ENCODE peak calls at places on chromosomes 2 and 18, in ten cellular contexts. One of them, this sample, is unnamed.

GRCh38 chr2:96152301-96153165 is 7.3 kb upstream of the DUSP2 start:
- DNase-seq in kidney epithelial cell: no peak
- DNase-seq in SW 1271: no peak
- DNase-seq in GM23338: no peak
- DNase-seq in stimulated activated CD4-positive, alpha-beta T cell treated with anti-CD3 and anti-CD28 coated beads, Interleukin-15, amount 100 ng/mL, for 24 hours: no peak
- DNase-seq in activated CD8-positive, alpha-beta memory T cell treated with anti-CD3 and anti-CD28 coated beads for 1 hour: no peak
- DNase-seq in hepatocyte: peak; percentile 5
- DNase-seq in Right ventricle myocardium superior: no peak
- DNase-seq in neural crest cell: no peak
- DNase-seq in CD4-positive, alpha-beta T cell: no peak
- DNase-seq in this sample: no peak

GRCh38 chr2:240021488-240022104 is 3.5 kb downstream of the NDUFA10 start:
- DNase-seq in SW 1271: peak; percentile 40
- DNase-seq in GM23338: peak; percentile 92
- DNase-seq in kidney epithelial cell: peak; percentile 39
- DNase-seq in neural crest cell: peak; percentile 70
- DNase-seq in hepatocyte: peak; percentile 88
- DNase-seq in stimulated activated CD4-positive, alpha-beta T cell treated with anti-CD3 and anti-CD28 coated beads, Interleukin-15, amount 100 ng/mL, for 24 hours: peak; percentile 79
- DNase-seq in activated CD8-positive, alpha-beta memory T cell treated with anti-CD3 and anti-CD28 coated beads for 1 hour: peak; percentile 39
- DNase-seq in Right ventricle myocardium superior: peak; percentile 80
- DNase-seq in CD4-positive, alpha-beta T cell: peak; percentile 67
- DNase-seq in this sample: no peak

GRCh38 chr2:73176205-73176880 is 26.0 kb upstream of the NOTO start:
- DNase-seq in activated CD8-positive, alpha-beta memory T cell treated with anti-CD3 and anti-CD28 coated beads for 1 hour: no peak
- DNase-seq in CD4-positive, alpha-beta T cell: no peak
- DNase-seq in neural crest cell: no peak
- DNase-seq in kidney epithelial cell: no peak
- DNase-seq in SW 1271: no peak
- DNase-seq in Right ventricle myocardium superior: no peak
- DNase-seq in GM23338: peak; percentile 49
- DNase-seq in stimulated activated CD4-positive, alpha-beta T cell treated with anti-CD3 and anti-CD28 coated beads, Interleukin-15, amount 100 ng/mL, for 24 hours: peak; percentile 23
- DNase-seq in hepatocyte: peak; percentile 51
- DNase-seq in this sample: no peak

GRCh38 chr2:143422681-143423080 is 293.5 kb downstream of the ARHGAP15 start:
- DNase-seq in activated CD8-positive, alpha-beta memory T cell treated with anti-CD3 and anti-CD28 coated beads for 1 hour: no peak
- DNase-seq in CD4-positive, alpha-beta T cell: no peak
- DNase-seq in kidney epithelial cell: no peak
- DNase-seq in neural crest cell: no peak
- DNase-seq in hepatocyte: no peak
- DNase-seq in SW 1271: no peak
- DNase-seq in Right ventricle myocardium superior: no peak
- DNase-seq in GM23338: no peak
- DNase-seq in stimulated activated CD4-positive, alpha-beta T cell treated with anti-CD3 and anti-CD28 coated beads, Interleukin-15, amount 100 ng/mL, for 24 hours: no peak
- DNase-seq in this sample: no peak

GRCh38 chr18:22066083-22066485 is 103.3 kb upstream of the GATA6 start:
- DNase-seq in GM23338: peak; percentile 48
- DNase-seq in Right ventricle myocardium superior: no peak
- DNase-seq in CD4-positive, alpha-beta T cell: no peak
- DNase-seq in stimulated activated CD4-positive, alpha-beta T cell treated with anti-CD3 and anti-CD28 coated beads, Interleukin-15, amount 100 ng/mL, for 24 hours: no peak
- DNase-seq in kidney epithelial cell: no peak
- DNase-seq in neural crest cell: no peak
- DNase-seq in activated CD8-positive, alpha-beta memory T cell treated with anti-CD3 and anti-CD28 coated beads for 1 hour: no peak
- DNase-seq in SW 1271: no peak
- DNase-seq in hepatocyte: no peak
- DNase-seq in this sample: no peak

GRCh38 chr2:42967959-42968674 is 175.7 kb upstream of the HAAO start:
- DNase-seq in hepatocyte: peak; percentile 65
- DNase-seq in Right ventricle myocardium superior: peak; percentile 81
- DNase-seq in neural crest cell: no peak
- DNase-seq in activated CD8-positive, alpha-beta memory T cell treated with anti-CD3 and anti-CD28 coated beads for 1 hour: no peak
- DNase-seq in GM23338: no peak
- DNase-seq in SW 1271: no peak
- DNase-seq in kidney epithelial cell: no peak
- DNase-seq in CD4-positive, alpha-beta T cell: no peak
- DNase-seq in stimulated activated CD4-positive, alpha-beta T cell treated with anti-CD3 and anti-CD28 coated beads, Interleukin-15, amount 100 ng/mL, for 24 hours: no peak
- DNase-seq in this sample: no peak

GRCh38 chr18:46155652-46156051 is 51.5 kb downstream of the HAUS1 start:
- DNase-seq in CD4-positive, alpha-beta T cell: no peak
- DNase-seq in neural crest cell: no peak
- DNase-seq in hepatocyte: no peak
- DNase-seq in SW 1271: peak; percentile 74
- DNase-seq in stimulated activated CD4-positive, alpha-beta T cell treated with anti-CD3 and anti-CD28 coated beads, Interleukin-15, amount 100 ng/mL, for 24 hours: peak; percentile 57
- DNase-seq in activated CD8-positive, alpha-beta memory T cell treated with anti-CD3 and anti-CD28 coated beads for 1 hour: no peak
- DNase-seq in Right ventricle myocardium superior: no peak
- DNase-seq in kidney epithelial cell: peak; percentile 94
- DNase-seq in GM23338: no peak
- DNase-seq in this sample: peak; percentile 81

GRCh38 chr18:11909081-11909410 is 929 bp upstream of the MPPE1 start:
- DNase-seq in stimulated activated CD4-positive, alpha-beta T cell treated with anti-CD3 and anti-CD28 coated beads, Interleukin-15, amount 100 ng/mL, for 24 hours: no peak
- DNase-seq in kidney epithelial cell: no peak
- DNase-seq in hepatocyte: no peak
- DNase-seq in SW 1271: no peak
- DNase-seq in Right ventricle myocardium superior: no peak
- DNase-seq in neural crest cell: no peak
- DNase-seq in CD4-positive, alpha-beta T cell: no peak
- DNase-seq in GM23338: no peak
- DNase-seq in activated CD8-positive, alpha-beta memory T cell treated with anti-CD3 and anti-CD28 coated beads for 1 hour: no peak
- DNase-seq in this sample: no peak

GRCh38 chr2:41963661-41964525 is 83.9 kb upstream of the PKDCC start:
- DNase-seq in activated CD8-positive, alpha-beta memory T cell treated with anti-CD3 and anti-CD28 coated beads for 1 hour: no peak
- DNase-seq in stimulated activated CD4-positive, alpha-beta T cell treated with anti-CD3 and anti-CD28 coated beads, Interleukin-15, amount 100 ng/mL, for 24 hours: no peak
- DNase-seq in kidney epithelial cell: no peak
- DNase-seq in GM23338: peak; percentile 63
- DNase-seq in Right ventricle myocardium superior: peak; percentile 67
- DNase-seq in CD4-positive, alpha-beta T cell: no peak
- DNase-seq in neural crest cell: peak; percentile 31
- DNase-seq in hepatocyte: peak; percentile 90
- DNase-seq in SW 1271: no peak
- DNase-seq in this sample: no peak

GRCh38 chr2:96760986-96761832 is 507 bp downstream of the CNNM4 start:
- DNase-seq in CD4-positive, alpha-beta T cell: peak; percentile 48
- DNase-seq in neural crest cell: no peak
- DNase-seq in SW 1271: no peak
- DNase-seq in activated CD8-positive, alpha-beta memory T cell treated with anti-CD3 and anti-CD28 coated beads for 1 hour: peak; percentile 56
- DNase-seq in GM23338: peak; percentile 45
- DNase-seq in hepatocyte: peak; percentile 37
- DNase-seq in Right ventricle myocardium superior: peak; percentile 69
- DNase-seq in kidney epithelial cell: no peak
- DNase-seq in stimulated activated CD4-positive, alpha-beta T cell treated with anti-CD3 and anti-CD28 coated beads, Interleukin-15, amount 100 ng/mL, for 24 hours: no peak
- DNase-seq in this sample: no peak